ENCODE peak calls at places on chromosome 7, in seven cellular contexts. G, I, F, P, R, B and X are unnamed samples.
A peak's percentile ranks its signal among the peaks of the same experiment; 100 is the strongest.

GRCh38 chr7:5634107-5634950 is 147.1 kb downstream of the RNF216 start:
- DNase-seq in B (no peak), F (no peak), G (no peak), R (no peak), P (peak; percentile 72), I (no peak), X (no peak)

GRCh38 chr7:116277070-116277469 is 66.7 kb downstream of the TES start:
- DNase-seq in B (no peak), G (no peak), P (no peak), I (no peak), R (no peak), F (no peak), X (no peak)

GRCh38 chr7:127699853-127700252 is 47.9 kb downstream of the SND1 start:
- DNase-seq in B (no peak), I (no peak), R (no peak), P (no peak), G (no peak), F (no peak), X (no peak)

GRCh38 chr7:51210766-51211165 is 105.8 kb downstream of the COBL start:
- DNase-seq in P (no peak), R (no peak), G (no peak), F (no peak), B (no peak), I (no peak), X (no peak)

GRCh38 chr7:6419310-6419773 is 28.4 kb downstream of the DAGLB start:
- DNase-seq in I (no peak), G (no peak), R (no peak), F (peak; percentile 96), P (peak; percentile 94), B (no peak), X (no peak)

GRCh38 chr7:117297606-117298005 is 25.3 kb downstream of the WNT2 start:
- DNase-seq in R (no peak), I (no peak), F (no peak), P (no peak), G (no peak), B (no peak), X (no peak)

GRCh38 chr7:27221201-27221797 is 21.3 kb upstream of the EVX1 start:
- DNase-seq in P (peak; percentile 27), F (no peak), B (no peak), I (no peak), G (no peak), R (no peak), X (no peak)

GRCh38 chr7:27774717-27775328 is 34.9 kb downstream of the TAX1BP1 start:
- DNase-seq in P (peak; percentile 32), I (no peak), B (no peak), G (no peak), R (no peak), F (no peak), X (no peak)

GRCh38 chr7:133230591-133231194 is 22.2 kb upstream of the EXOC4 start:
- DNase-seq in G (peak; percentile 24), R (peak; percentile 43), F (peak; percentile 48), P (peak; percentile 36), B (no peak), I (no peak), X (peak; percentile 77)

GRCh38 chr7:16698200-16698910 is 52.4 kb downstream of the BZW2 start:
- DNase-seq in F (no peak), R (no peak), P (no peak), I (no peak), G (no peak), B (no peak), X (no peak)